ENCODE peak calls at places on chromosomes 3 and 15, in ten cellular contexts. U is left lung; B is memory B cell; Q is natural killer cell treated with Interleukin-12 subunit alpha and Interleukin-12 subunit beta and Interleukin-15 and Interleukin-18, amount 100 ng/mL, for 72 hours; R is effector memory CD8-positive, alpha-beta T cell; I is activated CD8-positive, alpha-beta memory T cell treated with anti-CD3 and anti-CD28 coated beads, Interleukin-2, amount 10 ng/mL, durations not matched to agents 7 days and 5 days; V is central memory CD8-positive, alpha-beta T cell; P is CD8-positive, alpha-beta T cell; J is activated CD8-positive, alpha-beta T cell treated with anti-CD3 and anti-CD28 coated beads for 36 hours; O is foreskin keratinocyte. Z is an unnamed sample.

GRCh38 chr3:192915724-192916123 is 1.9 kb downstream of the MB21D2 start:
- ATAC-seq in U (no peak), B (no peak), R (no peak), V (no peak), J (no peak), P (no peak), I (no peak), O (no peak), Q (no peak), Z (no peak)

GRCh38 chr15:63521405-63522142 is 17.2 kb downstream of the USP3 start:
- ATAC-seq in P (no peak), Q (no peak), J (no peak), R (no peak), I (no peak), V (no peak), B (no peak), O (no peak), U (no peak), Z (no peak)

GRCh38 chr3:5347486-5347885 is 160.0 kb downstream of the EDEM1 start:
- ATAC-seq in O (no peak), J (no peak), R (no peak), Q (no peak), I (no peak), P (no peak), V (no peak), U (no peak), B (no peak), Z (no peak)

GRCh38 chr15:40392986-40393948 is 10.7 kb downstream of the KNSTRN start:
- ATAC-seq in U (no peak), R (no peak), J (no peak), B (no peak), O (no peak), I (no peak), Q (no peak), P (no peak), V (no peak), Z (no peak)

GRCh38 chr3:112047264-112047663 is 12.7 kb downstream of the TMPRSS7 start:
- ATAC-seq in B (no peak), P (no peak), J (no peak), I (no peak), V (no peak), O (no peak), Q (no peak), R (no peak), U (no peak), Z (no peak)

GRCh38 chr15:58182460-58183163 is 44.4 kb downstream of the AQP9 start:
- ATAC-seq in P (no peak), Q (no peak), O (peak), I (peak), J (peak), B (no peak), R (peak), V (no peak), U (peak), Z (peak)

GRCh38 chr3:32733631-32734229 is 48.7 kb downstream of the CNOT10 start:
- ATAC-seq in O (no peak), P (no peak), U (peak), V (no peak), Q (no peak), I (no peak), J (peak), R (peak), B (peak), Z (no peak)

GRCh38 chr3:184771158-184771730 is 40.7 kb upstream of the VPS8 start:
- ATAC-seq in J (no peak), R (no peak), I (no peak), U (no peak), O (no peak), V (no peak), P (no peak), Q (no peak), B (no peak), Z (no peak)

GRCh38 chr3:10329495-10330015 is 8.6 kb upstream of the SEC13 start:
- ATAC-seq in I (no peak), V (no peak), O (no peak), R (no peak), B (no peak), U (no peak), Q (no peak), P (no peak), J (no peak), Z (no peak)

GRCh38 chr3:11591401-11592266 is 52.1 kb downstream of the VGLL4 start:
- ATAC-seq in B (no peak), R (no peak), O (peak), U (peak), P (no peak), J (no peak), I (no peak), Q (no peak), V (no peak), Z (peak)

GRCh38 chr3:115085197-115085865 is 61.8 kb downstream of the ZBTB20 start:
- ATAC-seq in Q (no peak), P (no peak), I (no peak), V (no peak), U (no peak), R (no peak), O (peak), B (no peak), J (no peak), Z (no peak)

GRCh38 chr3:74423867-74424266 is 190.6 kb downstream of the CNTN3 start:
- ATAC-seq in U (no peak), R (no peak), J (no peak), O (no peak), I (no peak), V (no peak), Q (no peak), P (no peak), B (no peak), Z (no peak)

GRCh38 chr3:156818890-156819289 is 7.3 kb upstream of the LEKR1 start:
- ATAC-seq in I (no peak), J (no peak), B (no peak), P (no peak), V (no peak), Q (no peak), O (peak), R (no peak), U (no peak), Z (no peak)

GRCh38 chr15:89439764-89440163 is 56.6 kb downstream of the RHCG start:
- ATAC-seq in O (no peak), Q (no peak), I (no peak), B (no peak), P (no peak), U (no peak), R (no peak), J (no peak), V (no peak), Z (no peak)

GRCh38 chr3:38004415-38005075 is 14.0 kb downstream of the VILL start:
- ATAC-seq in B (peak), O (peak), Q (peak), I (peak), J (peak), R (peak), U (peak), P (peak), V (peak), Z (peak)

GRCh38 chr15:74768099-74768770 is 13.6 kb upstream of the CSK start:
- ATAC-seq in P (no peak), O (no peak), J (peak), Q (no peak), U (no peak), V (no peak), I (no peak), R (no peak), B (no peak), Z (no peak)

GRCh38 chr15:30044377-30044776 is 38.4 kb upstream of the GOLGA8J start:
- ATAC-seq in V (no peak), R (no peak), J (no peak), B (no peak), O (no peak), U (no peak), Q (no peak), I (no peak), P (no peak), Z (peak)

GRCh38 chr3:120637836-120638559 is 41.9 kb downstream of the NDUFB4 start:
- ATAC-seq in B (no peak), P (no peak), Q (no peak), U (no peak), I (no peak), V (no peak), R (no peak), J (no peak), O (no peak), Z (peak)

GRCh38 chr3:2915826-2916225 is 194.3 kb downstream of the IL5RA start:
- ATAC-seq in J (no peak), R (no peak), P (no peak), V (no peak), I (no peak), Q (peak), O (no peak), U (peak), B (no peak), Z (no peak)

GRCh38 chr3:52087728-52088127 is 31.4 kb upstream of the DUSP7 start:
- ATAC-seq in O (no peak), Q (no peak), V (no peak), I (no peak), U (no peak), B (no peak), R (no peak), P (no peak), J (no peak), Z (no peak)

GRCh38 chr3:30112904-30113484 is 493.4 kb upstream of the TGFBR2 start:
- ATAC-seq in J (no peak), R (no peak), P (no peak), U (peak), Q (no peak), V (no peak), O (no peak), B (peak), I (peak), Z (no peak)

GRCh38 chr3:149382091-149382467 is 4.6 kb upstream of the TM4SF1 start:
- ATAC-seq in V (no peak), I (no peak), R (no peak), Q (no peak), O (no peak), J (no peak), B (no peak), P (no peak), U (no peak), Z (no peak)

GRCh38 chr15:22968356-22968755 is 11.8 kb downstream of the CYFIP1 start:
- ATAC-seq in V (no peak), I (no peak), P (no peak), R (no peak), B (no peak), O (peak), Q (no peak), U (peak), J (no peak), Z (peak)

GRCh38 chr3:134877788-134878187 is 82.7 kb downstream of the EPHB1 start:
- ATAC-seq in U (no peak), V (no peak), Q (no peak), I (no peak), P (no peak), J (no peak), B (no peak), O (no peak), R (no peak), Z (no peak)

GRCh38 chr15:36428102-36428845 is 151.2 kb upstream of the CDIN1 start:
- ATAC-seq in O (peak), B (no peak), J (no peak), P (no peak), R (no peak), U (peak), I (no peak), Q (no peak), V (no peak), Z (peak)

GRCh38 chr15:48965972-48966371 is 2.3 kb upstream of the SHC4 start:
- ATAC-seq in Q (peak), J (peak), P (no peak), O (peak), I (peak), R (no peak), V (no peak), B (no peak), U (no peak), Z (peak)

GRCh38 chr3:66675383-66675782 is 174.6 kb upstream of the LRIG1 start:
- ATAC-seq in U (no peak), R (no peak), V (no peak), B (no peak), P (no peak), J (no peak), Q (no peak), O (peak), I (no peak), Z (no peak)

GRCh38 chr15:90782450-90782849 is 65.3 kb downstream of the BLM start:
- ATAC-seq in R (no peak), Q (no peak), J (no peak), P (no peak), I (no peak), B (no peak), V (no peak), O (no peak), U (no peak), Z (no peak)

Z was measured in esophagus mucosa.